ENCODE peak calls at places on chromosomes 11 and 22, in four cellular contexts. P is WTC11; I is activated CD8-positive, alpha-beta T cell treated with anti-CD3 and anti-CD28 coated beads for 36 hours; H is MM.1S. L is an unnamed sample.

GRCh38 chr11:92580931-92581330 is 356.3 kb downstream of the FAT3 start:
- DNase-seq in P (no peak), I (no peak), H (no peak), L (no peak)

GRCh38 chr11:116471608-116472007 is 301.2 kb downstream of the BUD13 start:
- DNase-seq in P (no peak), H (no peak), I (no peak), L (no peak)

GRCh38 chr11:86671386-86672006 is 920 bp downstream of the ME3 start:
- DNase-seq in I (no peak), P (peak; percentile 36), H (peak; percentile 14), L (no peak)

GRCh38 chr11:16418698-16419097 is 62.4 kb upstream of the SOX6 start:
- DNase-seq in H (no peak), I (no peak), P (no peak), L (no peak)

GRCh38 chr11:74226907-74227306 is 55.8 kb downstream of the PPME1 start:
- DNase-seq in P (no peak), I (no peak), H (no peak), L (no peak)

GRCh38 chr11:47377571-47378010 is 756 bp downstream of the SPI1 start:
- DNase-seq in P (no peak), I (no peak), H (no peak), L (no peak)

GRCh38 chr11:48002565-48002964 is 22.2 kb downstream of the PTPRJ start:
- DNase-seq in H (no peak), I (peak; percentile 50), P (no peak), L (no peak)

GRCh38 chr22:20646377-20646776 is 127.5 kb upstream of the SERPIND1 start:
- DNase-seq in H (no peak), I (no peak), P (no peak), L (no peak)

GRCh38 chr11:66674964-66675602 is 2.6 kb downstream of the RBM4B start:
- DNase-seq in I (no peak), H (no peak), P (no peak), L (no peak)

GRCh38 chr22:33887173-33887572 is 33.1 kb downstream of the LARGE1 start:
- DNase-seq in I (no peak), H (no peak), P (no peak), L (no peak)

GRCh38 chr22:40416636-40417035 is 46.2 kb downstream of the SGSM3 start:
- DNase-seq in P (no peak), H (no peak), I (no peak), L (no peak)

GRCh38 chr11:85874265-85874664 is 19.1 kb downstream of the CCDC83 start:
- DNase-seq in I (no peak), P (no peak), H (no peak), L (no peak)

GRCh38 chr11:68338041-68338800 is 25.8 kb downstream of the LRP5 start:
- DNase-seq in H (no peak), I (no peak), P (no peak), L (no peak)

GRCh38 chr22:43798492-43798891 is 13.6 kb downstream of the EFCAB6 start:
- DNase-seq in H (no peak), I (no peak), P (no peak), L (peak; percentile 54)

GRCh38 chr11:112157274-112157766 is 6.6 kb downstream of the IL18 start:
- DNase-seq in I (peak; percentile 2), P (no peak), H (no peak), L (no peak)

GRCh38 chr11:12091957-12092558 is 18.3 kb upstream of the MICAL2 start:
- DNase-seq in I (no peak), H (no peak), P (no peak), L (no peak)

GRCh38 chr11:67295846-67296245 is 6.7 kb downstream of the ANKRD13D start:
- DNase-seq in H (no peak), P (no peak), I (no peak), L (no peak)

GRCh38 chr11:118907051-118907748 is 18.5 kb downstream of the BCL9L start:
- DNase-seq in H (peak; percentile 80), I (peak; percentile 92), P (peak; percentile 95), L (peak; percentile 93)

GRCh38 chr22:30665266-30665665 is 2.4 kb downstream of the DUSP18 start:
- DNase-seq in I (no peak), H (no peak), P (no peak), L (no peak)

GRCh38 chr22:25627271-25627848 is 62.9 kb downstream of the GRK3 start:
- DNase-seq in H (no peak), I (no peak), P (no peak), L (no peak)

GRCh38 chr22:29079218-29079901 is 6.5 kb downstream of the KREMEN1 start:
- DNase-seq in I (no peak), P (no peak), H (no peak), L (no peak)

GRCh38 chr11:80197155-80197554 is 756.3 kb upstream of the TENM4 start:
- DNase-seq in P (no peak), H (no peak), I (no peak), L (no peak)

GRCh38 chr11:130760515-130761125 is 155.7 kb downstream of the SNX19 start:
- DNase-seq in I (no peak), H (no peak), P (no peak), L (no peak)

GRCh38 chr11:134469627-134470026 is 57.6 kb upstream of the B3GAT1 start:
- DNase-seq in P (no peak), I (no peak), H (no peak), L (no peak)

GRCh38 chr11:45774786-45775185 is 30.2 kb upstream of the SLC35C1 start:
- DNase-seq in I (no peak), H (no peak), P (no peak), L (no peak)

GRCh38 chr11:128892866-128893565 is 1.9 kb downstream of the KCNJ5 start:
- DNase-seq in P (no peak), I (no peak), H (no peak), L (no peak)

GRCh38 chr11:67438121-67438902 is 830 bp upstream of the PTPRCAP start:
- DNase-seq in I (peak; percentile 93), P (no peak), H (no peak), L (peak; percentile 63)

GRCh38 chr11:68810164-68810563 is 31.6 kb downstream of the CPT1A start:
- DNase-seq in H (no peak), P (no peak), I (no peak), L (no peak)

GRCh38 chr22:20652582-20652981 is 121.3 kb upstream of the SERPIND1 start:
- DNase-seq in I (no peak), P (no peak), H (no peak), L (no peak)

GRCh38 chr22:31578171-31578570 is 81.8 kb downstream of the SFI1 start:
- DNase-seq in H (no peak), I (no peak), P (no peak), L (no peak)

GRCh38 chr11:45933846-45934579 is 11.6 kb downstream of the LARGE2 start:
- DNase-seq in I (no peak), P (no peak), H (no peak), L (no peak)

GRCh38 chr11:31110825-31111224 is 258.7 kb downstream of the DCDC1 start:
- DNase-seq in H (no peak), P (no peak), I (no peak), L (no peak)

GRCh38 chr11:1481861-1482441 is 4.6 kb downstream of the MOB2 start:
- DNase-seq in I (no peak), P (no peak), H (no peak), L (no peak)

GRCh38 chr11:1483445-1483961 is 3.1 kb downstream of the MOB2 start:
- DNase-seq in H (no peak), P (no peak), I (no peak), L (no peak)

GRCh38 chr11:1484061-1484671 is 2.4 kb downstream of the MOB2 start:
- DNase-seq in I (no peak), P (no peak), H (no peak), L (no peak)

GRCh38 chr11:1481483-1481825 is 5.1 kb downstream of the MOB2 start:
- DNase-seq in P (no peak), H (no peak), I (no peak), L (no peak)

GRCh38 chr11:1482581-1483444 is 3.8 kb downstream of the MOB2 start:
- DNase-seq in I (peak; percentile 20), P (peak; percentile 42), H (no peak), L (no peak)
- TF ChIP-seq CTCF in I (no peak), P (no peak), H (no peak), L (no peak)

DNA sequence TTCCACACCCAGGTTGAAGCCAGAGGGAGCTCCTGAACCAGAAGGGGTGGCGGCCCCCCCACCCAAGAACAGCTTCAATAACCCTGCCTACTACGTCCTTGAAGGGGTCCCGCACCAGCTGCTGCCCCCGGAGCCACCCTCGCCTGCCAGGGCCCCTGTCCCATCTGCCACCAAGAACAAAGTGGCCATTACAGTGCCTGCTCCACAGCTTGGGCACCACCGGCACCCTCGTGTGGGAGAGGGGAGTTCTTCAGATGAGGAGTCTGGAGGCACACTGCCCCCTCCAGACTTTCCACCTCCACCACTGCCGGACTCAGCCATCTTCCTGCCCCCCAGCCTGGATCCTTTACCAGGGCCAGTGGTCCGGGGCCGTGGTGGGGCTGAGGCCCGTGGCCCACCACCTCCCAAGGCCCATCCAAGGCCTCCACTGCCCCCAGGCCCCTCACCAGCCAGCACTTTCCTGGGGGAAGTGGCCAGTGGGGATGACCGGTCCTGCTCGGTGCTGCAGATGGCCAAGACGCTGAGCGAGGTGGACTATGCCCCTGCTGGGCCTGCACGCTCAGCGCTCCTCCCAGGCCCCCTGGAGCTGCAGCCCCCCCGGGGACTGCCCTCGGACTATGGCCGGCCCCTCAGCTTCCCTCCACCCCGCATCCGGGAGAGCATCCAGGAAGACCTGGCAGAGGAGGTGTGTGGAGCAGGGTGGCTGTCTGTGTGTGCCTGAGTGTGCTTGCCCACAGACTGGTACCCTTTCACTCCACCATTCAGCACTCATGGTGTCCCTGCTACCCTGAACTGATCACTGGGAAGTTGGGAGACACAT is 6.7 kb downstream of the PHOX2A start:
- DNase-seq in I (no peak), P (no peak), H (no peak), L (no peak)
- TF ChIP-seq CTCF in I (no peak), P (no peak), H (no peak), L (no peak)

GRCh38 chr11:60762851-60763691 is 6.4 kb downstream of the MS4A15 start:
- DNase-seq in H (peak; percentile 23), P (no peak), I (no peak), L (peak; percentile 74)
- TF ChIP-seq CTCF in H (peak; percentile 33), P (peak; percentile 54), I (no peak), L (no peak)

DNA sequence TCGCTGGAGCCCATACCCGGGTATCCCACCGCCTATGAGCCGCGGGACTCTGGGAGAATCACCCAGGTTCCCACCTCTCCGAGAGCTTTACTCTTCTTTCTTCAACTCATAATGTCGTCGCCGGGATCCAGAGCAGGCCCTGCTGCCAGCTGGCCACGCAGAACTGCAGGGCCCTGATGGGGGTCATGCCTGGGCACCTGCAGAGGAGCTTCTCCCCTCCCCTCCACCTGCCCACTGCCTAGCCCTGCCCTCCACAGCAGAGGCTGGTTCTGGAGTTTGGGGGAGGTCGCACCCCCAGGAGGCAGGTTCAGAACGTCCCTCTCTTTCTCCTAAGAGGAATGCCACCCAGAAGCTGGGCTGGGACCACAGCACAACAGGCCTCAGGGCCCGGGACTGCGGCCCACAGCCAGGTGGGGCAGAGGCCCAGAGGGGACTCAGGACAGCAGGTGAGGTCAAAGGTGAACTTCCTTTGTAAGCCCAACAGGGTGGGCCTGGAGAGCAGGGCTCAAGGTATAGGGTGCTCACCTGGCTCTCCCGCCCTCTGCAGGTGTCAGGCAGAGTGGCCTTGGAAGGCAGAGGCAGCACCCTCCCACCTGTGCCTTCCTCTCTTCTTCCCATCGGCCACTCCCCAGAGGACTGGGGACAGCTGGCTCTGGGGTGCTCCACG is 1.9 kb downstream of the SLC25A45 start:
- DNase-seq in I (no peak), H (no peak), P (no peak), L (no peak)
- TF ChIP-seq CTCF in I (no peak), H (peak; percentile 7), P (no peak), L (no peak)